ENCODE peak calls at places on chromosome 15, in seven cellular contexts. R, O, Z, M, E, N and S are unnamed samples.

GRCh38 chr15:98369081-98369716 is 279.1 kb upstream of the IGF1R start:
- DNase-seq in N (no peak), M (no peak), R (no peak), E (no peak), Z (no peak), O (no peak), S (no peak)

GRCh38 chr15:29086891-29087290 is 182.7 kb downstream of the NSMCE3 start:
- DNase-seq in R (no peak), Z (no peak), O (no peak), N (no peak), M (no peak), E (no peak), S (no peak)

GRCh38 chr15:49501586-49501985 is 78.5 kb downstream of the FGF7 start:
- DNase-seq in N (no peak), O (no peak), R (no peak), Z (no peak), E (no peak), M (no peak), S (no peak)

GRCh38 chr15:45522931-45523331 is 376 bp upstream of the SLC30A4 start:
- DNase-seq in M (peak; percentile 53), E (no peak), O (no peak), R (no peak), N (no peak), Z (no peak), S (peak; percentile 45)

GRCh38 chr15:44308415-44308814 is 19.9 kb downstream of the GOLM2 start:
- DNase-seq in O (no peak), E (no peak), N (no peak), M (no peak), Z (no peak), R (no peak), S (no peak)

GRCh38 chr15:77691607-77692006 is 58.9 kb upstream of the LINGO1 start:
- DNase-seq in M (no peak), O (no peak), E (no peak), Z (no peak), R (no peak), N (no peak), S (no peak)

GRCh38 chr15:88400069-88400468 is 67.1 kb downstream of the MRPL46 start:
- DNase-seq in R (no peak), Z (no peak), O (no peak), N (no peak), E (no peak), M (no peak), S (no peak)

GRCh38 chr15:37891754-37892368 is 42.6 kb upstream of the TMCO5A start:
- DNase-seq in M (peak; percentile 64), N (no peak), O (peak; percentile 2), R (no peak), E (no peak), Z (no peak), S (peak; percentile 37)

GRCh38 chr15:49137861-49138260 is 17.5 kb downstream of the COPS2 start:
- DNase-seq in N (no peak), E (no peak), M (peak; percentile 44), Z (no peak), R (no peak), O (no peak), S (peak; percentile 74)

GRCh38 chr15:95347846-95348245 is 982.7 kb upstream of the NR2F2 start:
- DNase-seq in N (no peak), E (no peak), R (no peak), Z (no peak), M (no peak), O (no peak), S (no peak)

GRCh38 chr15:39583586-39584265 is 2.8 kb downstream of the THBS1 start:
- DNase-seq in N (no peak), M (peak; percentile 65), Z (no peak), R (no peak), E (peak; percentile 14), O (peak; percentile 21), S (no peak)

GRCh38 chr15:99514306-99514705 is 51.5 kb upstream of the MEF2A start:
- DNase-seq in M (no peak), N (no peak), R (no peak), O (no peak), Z (no peak), E (no peak), S (no peak)

GRCh38 chr15:98767692-98768091 is 119.4 kb downstream of the IGF1R start:
- DNase-seq in R (no peak), Z (no peak), N (no peak), M (no peak), E (no peak), O (no peak), S (no peak)

GRCh38 chr15:27768731-27769510 is 330.2 kb downstream of the OCA2 start:
- DNase-seq in R (no peak), M (no peak), N (no peak), O (no peak), Z (no peak), E (no peak), S (no peak)

GRCh38 chr15:36596915-36597314 is 17.5 kb downstream of the CDIN1 start:
- DNase-seq in Z (no peak), R (no peak), O (no peak), E (no peak), M (no peak), N (no peak), S (no peak)

GRCh38 chr15:80484312-80484981 is 80.3 kb downstream of the ARNT2 start:
- DNase-seq in N (no peak), M (peak; percentile 55), O (no peak), R (no peak), Z (no peak), E (no peak), S (peak; percentile 32)